ENCODE peak calls at places on chromosomes 2 and 18, in ten cellular contexts. Z is glutamatergic neuron, E is AG04450, K is mesothelial cell of epicardium, F is psoas muscle, M is A549, V is heart right ventricle, A is NB4, O is right lobe of liver, D is foreskin fibroblast. C is an unnamed sample.

GRCh38 chr2:135009339-135009738 is 37.9 kb downstream of the MAP3K19 start:
- DNase-seq in F (no peak), Z (no peak), O (no peak), A (no peak), K (no peak), E (no peak), D (no peak), V (no peak), M (no peak), C (no peak)

GRCh38 chr2:40027968-40028367 is 248.9 kb upstream of the THUMPD2 start:
- DNase-seq in E (no peak), A (no peak), V (no peak), M (no peak), K (no peak), Z (no peak), O (no peak), F (no peak), D (peak), C (no peak)

GRCh38 chr2:227464851-227465250 is 7.1 kb upstream of the AGFG1 start:
- DNase-seq in Z (no peak), M (no peak), F (no peak), D (no peak), V (no peak), O (no peak), K (no peak), E (no peak), A (no peak), C (no peak)

GRCh38 chr2:106011380-106011779 is 182.7 kb downstream of the UXS1 start:
- DNase-seq in K (no peak), M (no peak), E (no peak), A (no peak), Z (no peak), V (peak), D (no peak), F (no peak), O (no peak), C (no peak)

GRCh38 chr2:3229221-3229620 is 148.4 kb downstream of the EIPR1 start:
- DNase-seq in F (no peak), D (no peak), K (no peak), M (no peak), A (no peak), E (no peak), Z (no peak), O (no peak), V (no peak), C (no peak)

GRCh38 chr18:36312806-36313395 is 15.4 kb downstream of the FHOD3 start:
- DNase-seq in V (no peak), A (no peak), D (no peak), F (peak), Z (no peak), E (no peak), O (no peak), M (no peak), K (no peak), C (no peak)

GRCh38 chr2:173854840-173855239 is 110.3 kb downstream of the SP3 start:
- DNase-seq in D (peak), V (peak), A (peak), E (no peak), F (peak), M (peak), K (no peak), Z (peak), O (peak), C (peak)

GRCh38 chr2:164430166-164430783 is 191.0 kb downstream of the GRB14 start:
- DNase-seq in D (peak), V (peak), O (no peak), A (peak), E (peak), K (no peak), Z (peak), M (peak), F (no peak), C (peak)

GRCh38 chr18:76343938-76344569 is 151.0 kb downstream of the ZNF516 start:
- DNase-seq in V (no peak), D (no peak), K (no peak), E (no peak), Z (no peak), A (no peak), M (no peak), F (no peak), O (no peak), C (no peak)

GRCh38 chr2:181621779-181622490 is 35.0 kb downstream of the CERKL start:
- DNase-seq in M (no peak), E (no peak), V (no peak), Z (no peak), O (no peak), D (no peak), K (no peak), F (no peak), A (no peak), C (no peak)

GRCh38 chr2:240503375-240503774 is 54.4 kb downstream of the ANKMY1 start:
- DNase-seq in Z (no peak), E (no peak), A (no peak), V (no peak), K (peak), F (no peak), M (no peak), D (no peak), O (no peak), C (no peak)

GRCh38 chr2:127392133-127392827 is 4.5 kb upstream of the MAP3K2 start:
- DNase-seq in Z (no peak), O (no peak), D (no peak), K (no peak), M (no peak), A (peak), F (no peak), E (no peak), V (no peak), C (no peak)

GRCh38 chr2:219073413-219074129 is 12.8 kb upstream of the IHH start:
- DNase-seq in E (peak), Z (peak), D (peak), M (peak), V (no peak), A (peak), F (no peak), O (no peak), K (no peak), C (peak)

GRCh38 chr2:85744771-85745601 is 8.8 kb upstream of the ATOH8 start:
- DNase-seq in M (no peak), O (no peak), A (peak), V (no peak), Z (no peak), E (no peak), K (no peak), D (peak), F (peak), C (no peak)

DNA sequence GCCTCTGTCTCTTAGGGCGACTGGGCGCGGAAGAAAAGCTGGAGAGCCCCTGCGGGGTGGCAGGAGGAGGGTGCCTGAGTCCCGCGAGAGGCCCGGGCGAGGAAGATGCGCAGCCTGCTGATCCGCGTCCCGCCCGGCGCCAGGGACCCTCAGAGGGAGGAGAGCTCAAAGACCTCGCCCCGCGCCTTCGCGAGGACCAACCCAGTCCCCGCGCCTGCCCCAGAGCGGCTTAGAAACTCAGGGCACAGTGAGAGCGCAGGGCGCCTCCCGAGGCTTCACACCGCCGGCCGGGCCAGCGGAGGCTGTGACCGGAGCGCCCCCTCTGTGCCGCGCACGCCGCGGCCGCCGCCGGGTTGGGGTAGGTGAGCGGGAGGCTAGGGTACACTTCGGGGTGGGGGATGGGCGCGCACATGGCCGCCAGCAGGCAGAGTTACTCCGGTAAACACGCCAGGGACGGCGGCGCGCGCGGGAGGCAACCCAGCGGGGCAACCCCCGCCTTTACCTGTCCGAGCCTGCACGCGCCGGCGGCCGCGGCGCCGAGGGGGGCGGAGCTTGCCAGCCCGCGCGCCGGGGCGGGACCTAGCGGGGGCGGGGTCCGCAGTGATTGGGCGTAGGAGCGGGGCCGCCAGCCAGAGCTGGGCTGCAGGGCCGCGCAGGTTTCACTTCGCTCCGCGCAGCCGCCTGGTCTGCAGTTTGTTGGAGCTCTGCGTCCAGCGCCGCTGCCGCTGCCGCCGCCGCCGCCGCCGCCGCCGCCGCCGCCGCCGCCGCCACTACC is at the start of gene BCL2L11:
- DNase-seq in A (peak), F (peak), K (peak), E (peak), D (peak), M (peak), V (peak), Z (peak), O (peak), C (peak)
- TF ChIP-seq CTCF in A (peak), F (no peak), K (no peak), E (peak), D (peak), M (peak), V (peak), Z (peak), O (peak), C (peak)

GRCh38 chr2:41955641-41956040 is 92.2 kb upstream of the PKDCC start:
- DNase-seq in D (no peak), A (peak), M (no peak), Z (no peak), K (no peak), E (no peak), V (no peak), O (no peak), F (no peak), C (no peak)

GRCh38 chr2:41959760-41960159 is 88.1 kb upstream of the PKDCC start:
- DNase-seq in O (no peak), A (no peak), F (no peak), Z (no peak), E (no peak), M (no peak), V (no peak), K (no peak), D (no peak), C (no peak)

GRCh38 chr2:41954304-41955291 is 93.2 kb upstream of the PKDCC start:
- DNase-seq in V (no peak), O (no peak), Z (peak), M (no peak), E (no peak), K (no peak), A (no peak), D (no peak), F (no peak), C (no peak)

GRCh38 chr2:41958775-41959174 is 89.0 kb upstream of the PKDCC start:
- DNase-seq in K (no peak), A (no peak), M (no peak), Z (no peak), D (no peak), E (no peak), O (no peak), V (no peak), F (no peak), C (no peak)

DNA sequence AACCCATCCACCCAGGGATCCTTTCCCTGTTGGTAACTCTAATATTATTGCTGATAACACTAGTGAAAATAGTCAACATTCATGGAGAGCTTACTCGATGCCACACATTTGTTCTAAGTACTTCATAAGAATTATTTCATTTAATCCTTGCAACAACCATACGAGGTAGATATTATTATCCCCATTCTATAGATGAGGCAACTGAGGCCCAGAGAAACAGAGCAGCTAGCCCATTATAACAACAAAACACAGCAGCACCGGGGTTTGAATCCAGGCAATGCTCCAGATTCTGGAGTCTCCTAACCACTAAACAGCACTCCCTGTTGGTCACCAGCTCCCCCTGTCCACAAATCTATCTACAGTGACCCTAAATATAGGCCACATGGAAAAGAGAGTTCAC is 90.4 kb upstream of the PKDCC start:
- DNase-seq in A (no peak), V (no peak), F (no peak), O (no peak), D (no peak), E (no peak), Z (no peak), M (no peak), K (no peak), C (no peak)
- TF ChIP-seq CTCF in A (no peak), V (no peak), F (no peak), O (no peak), D (no peak), E (no peak), Z (no peak), M (no peak), K (no peak), C (no peak)

GRCh38 chr2:166179201-166179600 is 51.4 kb upstream of the SCN1A start:
- DNase-seq in M (no peak), E (no peak), O (no peak), D (no peak), Z (no peak), V (no peak), K (no peak), A (no peak), F (no peak), C (no peak)
- TF ChIP-seq CTCF in M (peak), E (peak), O (peak), D (peak), Z (no peak), V (peak), K (no peak), A (no peak), F (no peak), C (no peak)

DNA sequence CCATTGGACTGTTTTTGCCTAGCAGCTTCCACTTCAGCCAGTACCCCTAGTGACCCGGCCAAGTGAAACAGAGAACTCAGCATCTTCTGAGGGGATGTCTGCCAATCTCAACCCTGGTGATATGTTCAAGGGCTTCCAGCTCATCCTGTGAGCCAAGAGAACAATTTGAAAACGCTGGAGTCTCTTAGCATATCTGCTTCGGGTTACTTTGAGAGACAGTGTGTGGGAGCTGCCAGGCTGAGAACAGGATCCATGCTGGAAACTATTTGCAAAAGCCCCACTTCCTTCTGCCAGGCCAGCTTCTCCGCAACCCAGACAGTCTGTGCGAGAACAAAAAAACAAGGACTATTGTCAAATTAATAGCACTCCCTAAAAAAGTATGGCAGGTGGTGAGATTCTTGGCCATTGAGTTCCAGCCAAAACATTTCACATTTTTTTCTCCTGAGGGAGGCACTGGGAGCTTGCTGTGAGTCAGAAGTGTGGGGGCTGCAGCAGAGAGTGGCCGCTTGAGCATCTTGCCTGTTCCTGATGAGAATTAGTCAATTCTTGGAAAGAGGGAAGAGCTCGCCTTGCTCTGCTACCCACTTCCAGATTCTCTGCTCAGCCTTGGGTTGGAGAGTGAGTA is 395.6 kb upstream of the TRIB2 start:
- DNase-seq in A (peak), O (no peak), V (peak), D (peak), K (no peak), E (peak), Z (no peak), M (no peak), F (peak), C (peak)
- TF ChIP-seq CTCF in A (no peak), O (no peak), V (peak), D (no peak), K (no peak), E (peak), Z (no peak), M (no peak), F (no peak), C (no peak)

GRCh38 chr18:74290831-74291770 is 662 bp downstream of the CYB5A start:
- DNase-seq in F (no peak), A (peak), V (no peak), K (peak), D (no peak), Z (no peak), O (peak), E (no peak), M (no peak), C (no peak)
- TF ChIP-seq CTCF in F (no peak), A (no peak), V (peak), K (no peak), D (no peak), Z (no peak), O (no peak), E (no peak), M (no peak), C (no peak)

GRCh38 chr2:186903183-186903582 is 54.2 kb upstream of the ZSWIM2 start:
- DNase-seq in A (no peak), Z (no peak), M (no peak), O (no peak), V (no peak), E (no peak), D (no peak), F (no peak), K (no peak), C (no peak)
- TF ChIP-seq CTCF in A (no peak), Z (no peak), M (peak), O (peak), V (peak), E (peak), D (peak), F (peak), K (peak), C (peak)

DNA sequence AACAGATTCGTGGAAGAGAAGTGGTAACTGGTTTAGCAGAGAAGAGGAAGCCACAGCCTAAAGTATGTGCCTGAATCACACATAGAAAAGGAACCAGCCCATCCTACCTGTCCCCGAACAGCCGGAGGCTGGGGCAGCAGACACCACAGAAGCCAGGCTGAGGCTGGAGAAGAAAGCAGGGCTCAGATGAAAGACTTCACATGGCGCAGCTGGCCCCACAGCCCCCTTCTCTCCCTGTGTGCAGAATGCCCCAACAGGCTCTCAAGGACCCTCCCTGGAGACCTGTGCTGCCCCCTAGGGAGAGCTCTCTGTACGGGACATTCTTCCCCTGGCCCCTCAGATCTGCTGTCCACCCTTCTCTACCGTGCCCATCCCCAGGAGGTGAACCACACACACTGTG is 83.5 kb upstream of the RAB12 start:
- DNase-seq in D (no peak), M (no peak), O (no peak), K (no peak), F (no peak), E (no peak), A (peak), Z (no peak), V (no peak), C (no peak)
- TF ChIP-seq CTCF in D (no peak), M (peak), O (no peak), K (no peak), F (no peak), E (peak), A (peak), Z (no peak), V (no peak), C (peak)

DNA sequence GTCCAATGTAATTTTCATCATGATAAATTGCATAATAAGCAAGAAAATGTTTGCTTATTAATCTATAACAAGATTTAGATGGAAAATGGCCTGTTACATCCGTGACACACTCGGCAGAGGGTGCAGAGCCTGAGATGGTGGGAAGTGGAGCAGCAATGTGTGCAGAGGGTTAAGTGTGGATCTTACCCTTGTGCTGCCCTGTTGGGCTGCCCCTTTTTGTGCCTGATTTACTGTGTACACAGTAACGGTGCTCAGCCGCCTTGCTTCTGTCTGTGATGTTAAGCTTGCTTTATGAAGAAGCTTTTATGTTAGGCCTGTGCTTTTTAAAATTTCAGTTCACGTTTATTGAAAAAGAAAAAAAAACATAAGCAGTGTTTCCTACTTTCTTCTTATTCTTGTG is 220.1 kb upstream of the BOD1L2 start:
- DNase-seq in E (no peak), Z (no peak), M (no peak), A (no peak), K (no peak), V (no peak), O (no peak), F (no peak), D (no peak), C (no peak)
- TF ChIP-seq CTCF in E (no peak), Z (no peak), M (no peak), A (no peak), K (no peak), V (no peak), O (no peak), F (no peak), D (no peak), C (no peak)

GRCh38 chr18:35127201-35127600 is 86.0 kb downstream of the MAPRE2 start:
- DNase-seq in E (no peak), Z (peak), M (no peak), A (peak), O (no peak), F (no peak), V (no peak), K (no peak), D (no peak), C (no peak)
- TF ChIP-seq CTCF in E (peak), Z (no peak), M (no peak), A (no peak), O (no peak), F (no peak), V (no peak), K (no peak), D (peak), C (peak)

GRCh38 chr2:151071382-151071781 is 190.3 kb downstream of the RBM43 start:
- DNase-seq in V (no peak), F (no peak), M (no peak), O (no peak), Z (no peak), A (peak), D (peak), E (no peak), K (no peak), C (no peak)
- TF ChIP-seq CTCF in V (peak), F (no peak), M (peak), O (peak), Z (peak), A (no peak), D (peak), E (peak), K (no peak), C (peak)

C was measured in HFF-Myc.